ENCODE peak calls at places on chromosomes 7 and 10, in four cellular contexts. H is ovary, J is thyroid gland, A is right lobe of liver. N is an unnamed sample. For H3K4me1, the result is how much of the 10 kb centered on the place peaks cover.

GRCh38 chr7:115941703-115942268 is 88.8 kb downstream of the TFEC start:
- DNase-seq in H (no peak), J (peak), A (no peak), N (no peak)

GRCh38 chr7:95088536-95088935 is 181.1 kb downstream of the PPP1R9A start:
- DNase-seq in H (no peak), J (no peak), A (no peak), N (no peak)

GRCh38 chr7:130150587-130150986 is 54.6 kb downstream of the TMEM209 start:
- DNase-seq in H (no peak), J (no peak), A (no peak), N (no peak)

GRCh38 chr7:142797342-142797798 is 26.6 kb downstream of the PRSS2 start:
- DNase-seq in H (no peak), J (no peak), A (no peak), N (no peak)

GRCh38 chr10:57867226-57867625 is 400.5 kb downstream of the IPMK start:
- DNase-seq in H (no peak), J (no peak), A (no peak), N (no peak)

GRCh38 chr10:72563327-72563932 is 62.4 kb downstream of the MICU1 start:
- DNase-seq in H (no peak), J (no peak), A (no peak), N (no peak)

GRCh38 chr7:25006225-25006624 is 26.2 kb upstream of the OSBPL3 start:
- DNase-seq in H (no peak), J (no peak), A (no peak), N (no peak)

GRCh38 chr7:102270176-102270887 is 16.3 kb upstream of the SH2B2 start:
- DNase-seq in H (no peak), J (no peak), A (no peak), N (no peak)

GRCh38 chr7:31029674-31030073 is 22.4 kb upstream of the ADCYAP1R1 start:
- DNase-seq in H (no peak), J (no peak), A (no peak), N (no peak)

GRCh38 chr10:87868277-87868676 is 4.9 kb downstream of the PTEN start:
- DNase-seq in H (no peak), J (no peak), A (no peak), N (no peak)
- H3K27ac ChIP-seq in H (no peak), J (peak), A (peak), N (peak)

GRCh38 chr10:12129222-12130111 is at the start of gene SEC61A2:
- DNase-seq in H (peak), J (peak), A (peak), N (peak)
- TF ChIP-seq POLR2A in H (peak), J (peak), A (peak), N (no peak)

GRCh38 chr7:2640858-2641257 is 9.1 kb downstream of the TTYH3 start:
- DNase-seq in H (no peak), J (peak), A (no peak), N (no peak)
- H3K4me1 ChIP-seq in H (under half), J (half or more), A (under half), N (under half)

GRCh38 chr7:104124469-104124868 is 83.3 kb downstream of the ORC5 start:
- DNase-seq in H (no peak), J (no peak), A (no peak), N (no peak)
- H3K27ac ChIP-seq in H (no peak), J (no peak), A (no peak), N (no peak)

DNA sequence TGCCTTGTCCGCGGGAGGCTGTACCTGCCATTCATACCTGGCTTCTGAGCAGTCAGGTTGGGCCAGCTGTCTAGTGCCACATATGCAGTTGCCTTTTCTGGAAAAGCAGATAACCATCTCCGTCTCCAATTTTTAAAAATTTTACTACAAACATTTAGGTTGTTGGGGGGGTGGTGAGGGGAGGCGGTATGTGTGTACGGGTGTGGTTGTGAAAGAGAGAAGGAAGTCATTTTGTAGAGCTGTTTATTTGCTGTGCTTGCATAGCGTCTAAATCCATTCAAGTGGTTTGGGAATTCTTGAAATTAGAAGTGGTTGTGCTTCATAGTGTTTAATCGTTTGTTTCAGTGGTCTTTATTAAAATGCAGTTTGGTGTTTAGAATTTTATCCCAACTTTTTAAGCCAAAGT is 1.5 kb downstream of the TBC1D12 start:
- DNase-seq in H (no peak), J (no peak), A (no peak), N (no peak)
- TF ChIP-seq POLR2A in H (no peak), J (no peak), A (no peak), N (no peak)

N was measured in heart left ventricle.